ENCODE peak calls at places on chromosome 16, in four cellular contexts. V is CD4-positive, alpha-beta T cell; C is uterus; X is CD8-positive, alpha-beta memory T cell. Y is an unnamed sample.

GRCh38 chr16:544517-544916 is 15.7 kb upstream of the PRR35 start:
- DNase-seq in V (no peak), X (no peak), C (no peak), Y (no peak)

GRCh38 chr16:30491744-30492308 is 19.3 kb downstream of the ITGAL start:
- DNase-seq in C (no peak), X (peak; percentile 10), V (no peak), Y (no peak)

GRCh38 chr16:28067604-28068382 is 4.3 kb upstream of the GSG1L start:
- DNase-seq in X (no peak), C (no peak), V (no peak), Y (no peak)

GRCh38 chr16:59848314-59848713 is 1114.2 kb upstream of the GOT2 start:
- DNase-seq in C (no peak), X (no peak), V (no peak), Y (no peak)

GRCh38 chr16:13421726-13422125 is 498.2 kb upstream of the ERCC4 start:
- DNase-seq in C (no peak), V (no peak), X (no peak), Y (no peak)

GRCh38 chr16:91484-91883 is 13.5 kb downstream of the MPG start:
- DNase-seq in V (no peak), C (no peak), X (no peak), Y (no peak)

GRCh38 chr16:90044111-90044551 is 24.9 kb upstream of the DBNDD1 start:
- DNase-seq in X (no peak), C (no peak), V (no peak), Y (no peak)

GRCh38 chr16:20676867-20677266 is 20.6 kb downstream of the ACSM1 start:
- DNase-seq in V (no peak), X (no peak), C (no peak), Y (no peak)

GRCh38 chr16:84700518-84701277 is 898 bp downstream of the USP10 start:
- DNase-seq in X (peak; percentile 57), C (no peak), V (peak; percentile 20), Y (no peak)

GRCh38 chr16:69108069-69108904 is 2.8 kb downstream of the HAS3 start:
- DNase-seq in X (no peak), V (no peak), C (no peak), Y (no peak)

GRCh38 chr16:53486230-53486629 is 16.8 kb downstream of the AKTIP start:
- DNase-seq in X (no peak), V (no peak), C (no peak), Y (no peak)

GRCh38 chr16:49643429-49644142 is 212.3 kb downstream of the ZNF423 start:
- DNase-seq in C (no peak), V (no peak), X (no peak), Y (no peak)

GRCh38 chr16:351804-352520 is 561 bp downstream of the AXIN1 start:
- DNase-seq in X (peak; percentile 15), C (no peak), V (no peak), Y (no peak)

GRCh38 chr16:2277466-2278271 is 9.7 kb upstream of the RNPS1 start:
- DNase-seq in X (no peak), C (no peak), V (no peak), Y (no peak)

GRCh38 chr16:71542377-71542776 is 16.2 kb downstream of the CHST4 start:
- DNase-seq in X (peak; percentile 38), V (peak; percentile 29), C (no peak), Y (no peak)

GRCh38 chr16:8898660-8899318 is 16.6 kb downstream of the LITAFD start:
- DNase-seq in V (no peak), C (no peak), X (no peak), Y (no peak)

GRCh38 chr16:46787909-46788308 is 39.8 kb upstream of the MYLK3 start:
- DNase-seq in X (no peak), V (no peak), C (no peak), Y (no peak)

GRCh38 chr16:9870962-9871361 is 311.3 kb downstream of the GRIN2A start:
- DNase-seq in V (no peak), X (no peak), C (no peak), Y (no peak)

GRCh38 chr16:17972460-17972943 is 364.0 kb downstream of the NPIPA8 start:
- DNase-seq in X (no peak), V (no peak), C (no peak), Y (peak; percentile 19)

GRCh38 chr16:75714661-75715060 is 11.6 kb downstream of the CPHXL start:
- DNase-seq in C (no peak), X (no peak), V (no peak), Y (no peak)
- H3K9me3 ChIP-seq in C (no peaks in the 10 kb centered on the region), X (peaks cover 8% of the 10 kb centered on the region), V (peaks cover 11% of the 10 kb centered on the region), Y (peaks cover 10% of the 10 kb centered on the region)

DNA sequence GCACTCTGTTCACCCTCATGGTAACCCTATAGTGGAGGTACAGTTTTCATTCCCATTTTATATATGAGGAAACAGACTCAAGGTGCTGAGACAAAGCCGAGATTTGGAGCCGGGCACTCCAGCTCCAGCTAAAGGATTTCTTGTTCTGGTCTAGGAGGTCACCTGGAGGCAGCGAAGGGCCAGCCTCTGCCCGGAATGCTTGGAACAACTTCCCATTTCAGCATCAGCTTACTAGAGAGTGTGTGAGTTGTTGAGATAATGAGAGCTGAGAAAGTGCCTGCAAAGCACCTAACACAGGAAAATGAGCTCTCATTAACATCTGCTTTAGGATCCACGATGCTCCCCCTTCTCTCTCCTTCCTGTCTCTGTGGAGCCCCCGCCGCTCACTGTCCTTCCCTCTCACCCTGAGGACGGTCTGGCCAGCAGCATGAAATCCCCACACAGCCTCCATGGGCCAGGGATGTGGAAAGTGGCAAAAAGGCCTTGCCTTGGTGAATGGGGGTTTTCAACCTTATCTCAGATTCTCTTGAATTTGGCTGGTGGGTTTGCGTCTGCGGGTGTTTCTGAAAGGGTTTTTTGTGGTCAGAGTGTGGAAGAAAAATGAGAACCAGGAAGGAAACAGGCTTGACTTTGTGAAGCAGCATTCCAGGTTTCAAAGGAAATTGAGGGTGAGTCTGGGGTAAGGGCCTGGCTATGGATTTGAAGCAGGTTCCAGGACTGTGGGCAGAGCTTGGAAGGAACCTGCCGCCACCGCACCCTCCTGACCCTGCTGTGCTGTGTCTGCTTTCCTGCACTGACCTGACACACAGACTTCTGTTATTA is 178.7 kb downstream of the FOXL1 start:
- DNase-seq in X (no peak), V (no peak), C (no peak), Y (no peak)
- H3K9me3 ChIP-seq in X (no peaks in the 10 kb centered on the region), V (no peaks in the 10 kb centered on the region), C (no peaks in the 10 kb centered on the region), Y (no peaks in the 10 kb centered on the region)

GRCh38 chr16:82008957-82009592 is 2.2 kb downstream of the SDR42E1 start:
- DNase-seq in V (no peak), X (no peak), C (no peak), Y (no peak)

GRCh38 chr16:82010649-82011048 is 621 bp downstream of the SDR42E1 start:
- DNase-seq in X (no peak), V (no peak), C (no peak), Y (no peak)

GRCh38 chr16:82016268-82016667 is 5.0 kb upstream of the SDR42E1 start:
- DNase-seq in X (no peak), V (no peak), C (no peak), Y (no peak)

GRCh38 chr16:82007189-82007588 is 4.1 kb downstream of the SDR42E1 start:
- DNase-seq in V (no peak), C (no peak), X (no peak), Y (no peak)

DNA sequence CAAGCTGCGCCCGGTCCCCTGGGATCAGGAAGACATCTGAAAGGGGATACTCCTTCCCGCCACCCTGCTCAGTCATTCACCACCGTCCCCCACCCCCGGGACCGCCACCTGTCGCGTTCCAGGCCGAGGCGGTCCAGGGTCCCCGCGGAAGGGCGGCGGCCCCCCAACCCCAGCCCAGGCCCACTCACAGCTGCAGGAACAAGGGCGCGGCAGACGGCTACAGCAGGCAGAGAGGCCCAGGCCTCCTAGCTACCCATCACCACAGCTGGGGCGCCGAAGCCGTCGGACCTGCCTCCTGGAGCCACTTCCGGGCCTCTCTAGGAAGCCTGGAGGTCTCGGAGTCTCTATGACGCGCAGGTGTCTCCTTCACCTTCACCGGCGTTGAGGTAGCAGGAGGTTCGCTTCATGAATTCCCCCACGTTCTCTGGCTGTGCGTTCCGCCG is at the start of gene SDR42E1:
- DNase-seq in X (peak; percentile 71), C (no peak), V (peak; percentile 38), Y (no peak)
- H3K9me3 ChIP-seq in X (no peaks in the 10 kb centered on the region), C (no peaks in the 10 kb centered on the region), V (peaks cover 24% of the 10 kb centered on the region), Y (peaks cover 9% of the 10 kb centered on the region)

GRCh38 chr16:3744018-3744417 is 26.7 kb upstream of the TRAP1 start:
- DNase-seq in X (no peak), C (no peak), V (no peak), Y (no peak)
- H3K9me3 ChIP-seq in X (no peaks in the 10 kb centered on the region), C (no peaks in the 10 kb centered on the region), V (no peaks in the 10 kb centered on the region), Y (no peaks in the 10 kb centered on the region)

GRCh38 chr16:66830422-66831404 is at the start of gene NAE1:
- DNase-seq in C (peak; percentile 73), X (peak; percentile 90), V (peak; percentile 87), Y (peak; percentile 88)
- H3K9me3 ChIP-seq in C (no peaks in the 10 kb centered on the region), X (no peaks in the 10 kb centered on the region), V (no peaks in the 10 kb centered on the region), Y (no peaks in the 10 kb centered on the region)

GRCh38 chr16:35714665-35715064 is 2255.3 kb downstream of the TP53TG3F start:
- DNase-seq in X (no peak), C (no peak), V (no peak), Y (no peak)
- H3K9me3 ChIP-seq in X (no peaks in the 10 kb centered on the region), C (no peaks in the 10 kb centered on the region), V (peaks cover 33% of the 10 kb centered on the region), Y (peaks cover 8% of the 10 kb centered on the region)

Y was measured in psoas muscle.